ENCODE peak calls at places on chromosomes 11 and 22, in five cellular contexts. C is HepG2, X is T47D, U is SK-N-SH, K is HCT116. Y is an unnamed sample.

GRCh38 chr11:11842426-11843008 is 745 bp downstream of the USP47 start:
- DNase-seq in C (peak), X (peak), U (peak), K (peak), Y (peak)

GRCh38 chr11:117824571-117825537 is at the start of gene FXYD2:
- DNase-seq in C (no peak), X (no peak), U (no peak), K (no peak), Y (no peak)

GRCh38 chr11:91163619-91164451 is 941.0 kb upstream of the CHORDC1 start:
- DNase-seq in C (peak), X (peak), U (peak), K (no peak), Y (no peak)

GRCh38 chr11:2521681-2522630 is 77.1 kb downstream of the KCNQ1 start:
- DNase-seq in C (no peak), X (no peak), U (peak), K (no peak), Y (no peak)

GRCh38 chr11:35158371-35159081 is 19.6 kb downstream of the CD44 start:
- DNase-seq in C (no peak), X (peak), U (no peak), K (no peak), Y (no peak)

GRCh38 chr22:35923026-35923425 is 105.6 kb downstream of the RBFOX2 start:
- DNase-seq in C (no peak), X (no peak), U (no peak), K (no peak), Y (no peak)

GRCh38 chr11:29482510-29482909 is 534.3 kb downstream of the KCNA4 start:
- DNase-seq in C (no peak), X (no peak), U (no peak), K (no peak), Y (no peak)

GRCh38 chr11:44457862-44458261 is 107.6 kb upstream of the CD82 start:
- DNase-seq in C (no peak), X (no peak), U (peak), K (no peak), Y (no peak)

GRCh38 chr11:45662096-45662664 is 3.2 kb downstream of the CHST1 start:
- DNase-seq in C (no peak), X (no peak), U (no peak), K (no peak), Y (no peak)

GRCh38 chr11:78870655-78871054 is 296.0 kb upstream of the NARS2 start:
- DNase-seq in C (no peak), X (no peak), U (no peak), K (no peak), Y (no peak)

GRCh38 chr11:78869293-78869692 is 294.6 kb upstream of the NARS2 start:
- DNase-seq in C (no peak), X (no peak), U (no peak), K (no peak), Y (no peak)

GRCh38 chr11:78868563-78868962 is 293.9 kb upstream of the NARS2 start:
- DNase-seq in C (no peak), X (no peak), U (no peak), K (no peak), Y (no peak)
- TF ChIP-seq JUND in C (no peak), X (no peak), U (no peak), K (no peak), Y (no peak)

DNA sequence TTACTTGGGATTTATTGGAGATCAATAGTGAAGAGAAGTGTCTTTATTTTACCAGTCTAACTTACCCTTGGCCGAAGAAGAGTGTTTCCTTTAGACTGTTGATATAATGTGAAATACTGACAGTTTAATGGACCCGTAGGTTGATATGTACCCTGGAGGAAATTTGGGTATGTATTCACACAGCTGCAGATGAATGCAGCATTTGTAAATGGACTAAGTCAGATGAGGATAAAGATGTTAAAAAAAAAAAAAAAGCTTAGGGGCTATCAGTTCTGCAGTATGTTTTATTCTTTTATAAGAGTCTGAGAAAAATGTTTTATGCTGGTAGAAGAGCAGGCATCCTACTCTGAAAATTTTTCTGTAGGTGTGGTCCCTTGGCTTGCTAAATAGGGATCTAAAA is 2.7 kb downstream of the REXO2 start:
- DNase-seq in C (no peak), X (no peak), U (no peak), K (no peak), Y (no peak)
- TF ChIP-seq JUND in C (no peak), X (no peak), U (no peak), K (no peak), Y (no peak)

GRCh38 chr11:67538823-67539505 is 15.7 kb upstream of the CABP2 start:
- DNase-seq in C (no peak), X (no peak), U (no peak), K (no peak), Y (no peak)

GRCh38 chr11:67542169-67542568 is 18.9 kb upstream of the CABP2 start:
- DNase-seq in C (no peak), X (no peak), U (no peak), K (no peak), Y (no peak)

GRCh38 chr11:67542971-67543370 is 19.7 kb upstream of the CABP2 start:
- DNase-seq in C (no peak), X (no peak), U (no peak), K (no peak), Y (peak)

GRCh38 chr11:67539588-67539987 is 16.3 kb upstream of the CABP2 start:
- DNase-seq in C (peak), X (peak), U (no peak), K (no peak), Y (peak)

GRCh38 chr11:67541198-67541597 is 18.0 kb upstream of the CABP2 start:
- DNase-seq in C (no peak), X (no peak), U (no peak), K (no peak), Y (no peak)
- TF ChIP-seq JUND in C (no peak), X (no peak), U (no peak), K (no peak), Y (no peak)

GRCh38 chr11:66285250-66285947 is 3.5 kb downstream of the YIF1A start:
- DNase-seq in C (no peak), X (no peak), U (no peak), K (no peak), Y (no peak)
- TF ChIP-seq JUND in C (no peak), X (no peak), U (no peak), K (no peak), Y (no peak)

GRCh38 chr11:132779487-132779886 is 752.8 kb downstream of the OPCML start:
- DNase-seq in C (no peak), X (no peak), U (no peak), K (no peak), Y (no peak)

GRCh38 chr11:132784441-132784840 is 747.9 kb downstream of the OPCML start:
- DNase-seq in C (no peak), X (no peak), U (no peak), K (no peak), Y (no peak)

GRCh38 chr11:132782102-132782501 is 750.2 kb downstream of the OPCML start:
- DNase-seq in C (no peak), X (no peak), U (no peak), K (no peak), Y (no peak)

GRCh38 chr11:132777067-132777975 is 755.0 kb downstream of the OPCML start:
- DNase-seq in C (no peak), X (no peak), U (no peak), K (no peak), Y (no peak)

DNA sequence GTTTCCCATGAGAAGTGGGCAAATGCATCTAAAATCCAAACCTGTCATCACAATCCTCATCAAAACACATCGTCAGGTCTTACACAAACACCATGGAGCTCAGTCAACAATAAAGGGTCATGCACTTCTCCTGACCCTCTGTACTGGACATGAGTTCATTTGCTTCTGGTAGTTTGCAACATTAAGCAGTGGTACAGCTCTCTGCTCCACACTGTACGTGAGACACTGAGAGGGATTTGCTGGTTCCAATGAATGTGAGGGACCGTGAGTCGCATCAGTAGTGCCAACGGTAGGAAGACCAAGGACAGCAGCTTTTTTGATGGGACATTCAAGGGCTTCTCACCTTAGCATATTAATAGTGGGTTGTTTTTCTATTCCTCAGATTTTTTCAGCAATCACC is 752.2 kb downstream of the OPCML start:
- DNase-seq in C (no peak), X (no peak), U (no peak), K (no peak), Y (no peak)
- TF ChIP-seq JUND in C (no peak), X (no peak), U (no peak), K (no peak), Y (no peak)

GRCh38 chr11:6248248-6248647 is 9.4 kb downstream of the CNGA4 start:
- DNase-seq in C (no peak), X (no peak), U (no peak), K (no peak), Y (no peak)
- TF ChIP-seq JUND in C (no peak), X (no peak), U (no peak), K (no peak), Y (no peak)

DNA sequence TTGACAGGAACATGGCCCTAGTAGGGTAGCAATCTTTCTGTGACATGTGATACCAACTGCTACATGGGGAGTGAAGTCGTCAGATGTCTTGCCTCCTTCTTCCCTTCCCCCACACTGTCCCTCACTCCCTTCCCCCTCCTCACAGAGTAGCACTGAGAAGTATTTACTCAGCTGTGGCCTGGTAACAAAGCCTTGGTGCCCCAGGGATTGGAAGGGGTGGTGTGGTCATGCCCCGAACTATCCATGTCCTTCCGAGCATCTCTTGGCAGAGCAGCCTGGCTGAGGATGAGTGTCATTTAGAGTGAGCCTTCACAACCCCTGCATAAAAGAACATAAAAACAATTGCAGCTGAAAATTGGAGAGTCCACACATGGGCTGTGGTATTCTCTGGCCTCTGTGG is 46.1 kb downstream of the ARFGAP2 start:
- DNase-seq in C (no peak), X (no peak), U (no peak), K (no peak), Y (no peak)
- TF ChIP-seq JUND in C (no peak), X (no peak), U (no peak), K (no peak), Y (no peak)

DNA sequence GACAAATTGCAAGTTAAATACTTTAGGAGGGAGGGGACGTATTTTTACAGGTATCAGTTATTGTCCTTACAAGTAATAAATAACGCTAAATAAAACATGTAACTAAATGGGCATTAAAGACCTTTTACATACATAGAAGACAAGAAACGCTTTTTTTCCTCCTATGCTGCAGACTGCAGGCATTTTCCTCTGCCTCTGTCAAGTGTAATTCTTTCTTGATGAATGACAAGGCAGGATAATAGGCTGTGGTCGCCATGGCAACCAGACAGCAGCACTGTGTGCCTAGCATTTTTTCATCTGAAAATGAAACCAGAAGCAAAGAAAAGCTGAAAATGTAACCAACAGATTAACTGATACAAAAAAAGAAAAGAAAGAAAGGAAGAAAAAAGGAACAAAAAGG is 46.1 kb downstream of the BLID start:
- DNase-seq in C (peak), X (no peak), U (peak), K (no peak), Y (no peak)
- TF ChIP-seq JUND in C (no peak), X (no peak), U (peak), K (no peak), Y (no peak)

GRCh38 chr11:9923280-9923679 is 259.4 kb downstream of the SWAP70 start:
- DNase-seq in C (no peak), X (no peak), U (no peak), K (no peak), Y (no peak)
- TF ChIP-seq JUND in C (no peak), X (no peak), U (no peak), K (no peak), Y (no peak)

GRCh38 chr22:42881298-42881697 is 24.2 kb upstream of the ARFGAP3 start:
- DNase-seq in C (no peak), X (no peak), U (no peak), K (no peak), Y (no peak)
- TF ChIP-seq JUND in C (no peak), X (no peak), U (no peak), K (no peak), Y (no peak)